ENCODE peak calls at places on chromosomes 2 and 18, in eight cellular contexts. Z, H, J, V, I, P, D and K are unnamed samples.

GRCh38 chr2:230665263-230665691 is 47.4 kb upstream of the CAB39 start:
- DNase-seq in V (no peak), Z (no peak), H (no peak), P (no peak), D (no peak), I (no peak), J (no peak), K (no peak)

GRCh38 chr2:236240228-236240990 is 23.8 kb downstream of the ASB18 start:
- DNase-seq in J (no peak), Z (no peak), H (no peak), P (no peak), D (peak), I (no peak), V (no peak), K (no peak)

GRCh38 chr2:202965810-202966454 is 48.7 kb upstream of the NBEAL1 start:
- DNase-seq in Z (peak), J (no peak), H (no peak), D (peak), I (peak), V (peak), P (no peak), K (no peak)

GRCh38 chr2:219446101-219446504 is 11.5 kb downstream of the SPEG start:
- DNase-seq in V (peak), P (no peak), J (no peak), I (no peak), Z (peak), D (peak), H (no peak), K (no peak)

GRCh38 chr2:116810071-116810470 is 1004.4 kb upstream of the DDX18 start:
- DNase-seq in I (no peak), Z (no peak), J (no peak), V (no peak), D (no peak), H (no peak), P (no peak), K (no peak)

GRCh38 chr2:11802782-11803191 is 56.4 kb downstream of the LPIN1 start:
- DNase-seq in H (no peak), I (no peak), Z (no peak), P (peak), V (no peak), J (no peak), D (peak), K (no peak)

GRCh38 chr2:220703279-220703678 is 868.8 kb downstream of the EPHA4 start:
- DNase-seq in D (peak), Z (no peak), P (no peak), V (no peak), I (no peak), J (no peak), H (no peak), K (no peak)

GRCh38 chr18:31596081-31596872 is 4.6 kb downstream of the TTR start:
- DNase-seq in I (no peak), Z (no peak), V (peak), P (no peak), H (no peak), D (peak), J (no peak), K (no peak)

GRCh38 chr2:193891021-193891420 is 1696.3 kb upstream of the TMEFF2 start:
- DNase-seq in Z (no peak), I (no peak), J (no peak), P (no peak), V (no peak), H (no peak), D (no peak), K (no peak)

GRCh38 chr2:160087854-160088745 is 25.7 kb upstream of the PLA2R1 start:
- DNase-seq in J (no peak), V (peak), H (no peak), Z (no peak), I (no peak), P (no peak), D (peak), K (peak)
- TF ChIP-seq CTCF in J (no peak), V (peak), H (no peak), Z (peak), I (peak), P (no peak), D (peak), K (no peak)

GRCh38 chr2:216560695-216561370 is 62.2 kb downstream of the RPL37A start:
- DNase-seq in J (no peak), D (peak), H (no peak), I (no peak), Z (no peak), P (no peak), V (no peak), K (no peak)
- TF ChIP-seq CTCF in J (no peak), D (no peak), H (no peak), I (no peak), Z (no peak), P (no peak), V (no peak), K (no peak)

DNA sequence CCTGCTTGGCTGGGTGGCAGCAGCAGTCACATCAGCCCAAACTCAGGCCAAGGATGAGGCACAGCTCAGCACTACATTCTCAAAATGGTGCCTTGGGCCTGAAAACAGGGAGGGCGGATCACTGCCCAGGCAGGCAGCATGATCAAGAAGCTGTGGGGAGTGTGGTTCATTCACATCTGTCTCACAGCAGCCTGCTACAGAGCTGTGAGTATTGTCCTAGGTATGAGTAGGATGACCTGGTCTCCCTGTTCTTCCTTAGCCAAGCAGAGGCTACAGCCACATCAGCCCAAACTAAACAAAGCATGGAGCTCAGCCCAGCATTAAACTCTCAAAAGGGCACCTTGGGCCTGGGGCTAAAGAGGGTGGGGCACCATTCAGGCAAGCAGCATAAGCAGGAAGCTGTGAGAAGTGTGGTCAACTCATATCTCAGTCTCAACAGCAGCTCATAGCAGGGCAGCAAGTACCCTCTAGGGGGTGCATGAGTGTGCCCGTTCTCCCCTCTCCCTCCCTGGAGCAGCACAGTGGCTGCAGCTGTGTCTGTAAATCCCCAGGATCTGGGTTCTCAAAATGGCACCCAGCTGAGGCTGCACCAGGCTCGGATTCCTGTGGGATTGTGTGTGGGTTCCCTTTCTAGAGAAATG is 139.6 kb downstream of the TRABD2A start:
- DNase-seq in I (peak), Z (peak), J (no peak), P (no peak), H (peak), V (peak), D (peak), K (no peak)
- TF ChIP-seq CTCF in I (peak), Z (peak), J (peak), P (no peak), H (peak), V (no peak), D (peak), K (no peak)

DNA sequence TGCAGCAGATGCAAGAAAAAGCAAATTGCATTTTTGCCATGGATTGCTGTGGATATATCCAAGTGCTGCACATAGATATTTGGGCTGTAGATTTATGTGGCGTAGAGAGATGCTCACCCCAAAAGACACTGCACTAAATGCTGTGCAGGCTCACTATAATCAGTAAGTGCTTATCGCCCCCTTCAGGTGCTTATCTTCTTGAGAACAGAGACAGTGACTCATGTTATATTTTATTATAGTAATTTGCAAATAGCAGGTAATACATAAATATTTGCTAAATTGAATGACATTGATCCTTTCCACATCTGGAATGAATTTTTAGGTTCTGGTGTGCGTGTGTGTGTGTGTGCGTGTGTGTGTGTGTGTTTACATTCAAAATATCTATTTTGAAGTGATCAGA is 36.8 kb upstream of the PLEKHM3 start:
- DNase-seq in D (peak), Z (no peak), J (no peak), H (no peak), V (peak), P (no peak), I (no peak), K (no peak)
- TF ChIP-seq CTCF in D (peak), Z (peak), J (peak), H (no peak), V (peak), P (no peak), I (peak), K (peak)

GRCh38 chr2:18498531-18498930 is 61.9 kb downstream of the RDH14 start:
- DNase-seq in V (no peak), I (no peak), D (peak), Z (no peak), H (no peak), J (no peak), P (no peak), K (no peak)
- TF ChIP-seq CTCF in V (no peak), I (no peak), D (no peak), Z (no peak), H (no peak), J (no peak), P (no peak), K (no peak)

DNA sequence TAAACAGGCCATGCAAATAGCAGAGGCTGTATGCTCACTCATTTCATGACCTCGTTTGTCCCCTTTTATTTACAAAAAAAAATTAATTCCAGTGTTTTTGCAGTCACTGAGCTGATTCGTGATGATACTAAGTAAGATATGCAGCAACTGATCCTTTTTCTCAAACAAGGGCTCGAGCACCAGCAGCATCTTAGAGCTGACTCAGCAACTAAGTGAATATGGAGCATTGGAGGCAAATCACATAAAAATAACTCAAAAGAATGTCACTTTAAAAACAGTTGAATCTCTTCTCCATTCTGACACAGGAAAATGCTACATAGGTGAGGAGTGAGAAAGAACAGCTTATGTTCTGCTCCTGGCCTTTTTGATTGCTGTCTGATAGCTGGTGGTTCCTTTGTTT is 152.8 kb downstream of the ABCA12 start:
- DNase-seq in Z (no peak), D (no peak), H (no peak), P (no peak), J (no peak), V (no peak), I (no peak), K (no peak)
- TF ChIP-seq CTCF in Z (no peak), D (no peak), H (no peak), P (no peak), J (no peak), V (no peak), I (no peak), K (no peak)

GRCh38 chr2:79630972-79631551 is 118.2 kb downstream of the CTNNA2 start:
- DNase-seq in J (no peak), H (no peak), Z (no peak), I (no peak), D (no peak), V (peak), P (no peak), K (no peak)
- TF ChIP-seq CTCF in J (no peak), H (no peak), Z (no peak), I (no peak), D (no peak), V (no peak), P (no peak), K (no peak)

GRCh38 chr2:150507071-150507470 is 19.6 kb upstream of the RND3 start:
- DNase-seq in D (no peak), V (no peak), P (no peak), H (no peak), Z (no peak), I (no peak), J (no peak), K (no peak)
- TF ChIP-seq CTCF in D (no peak), V (no peak), P (no peak), H (no peak), Z (no peak), I (no peak), J (no peak), K (no peak)

DNA sequence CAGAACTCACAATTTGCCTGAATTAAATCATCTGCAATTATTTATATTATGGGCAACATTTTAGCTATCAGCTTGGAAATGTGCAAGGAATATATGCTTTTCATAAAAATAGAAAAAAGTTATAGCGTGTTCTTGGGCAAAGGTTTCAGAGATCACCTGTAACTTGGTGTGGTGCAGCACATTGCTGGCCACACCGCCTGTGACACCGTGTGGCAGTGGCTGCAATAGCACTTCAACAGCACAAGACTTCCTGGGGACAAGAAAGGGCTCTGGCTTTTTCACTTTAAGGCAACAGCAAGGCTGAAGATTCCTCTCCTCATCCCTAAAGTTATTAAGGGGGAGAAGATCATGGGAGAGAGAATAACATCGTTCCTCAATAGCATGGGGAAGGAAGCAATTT is 14.8 kb upstream of the SERPINB3 start:
- DNase-seq in J (no peak), Z (peak), V (peak), H (no peak), P (no peak), D (no peak), I (no peak), K (peak)
- TF ChIP-seq CTCF in J (peak), Z (peak), V (no peak), H (no peak), P (no peak), D (no peak), I (peak), K (peak)

DNA sequence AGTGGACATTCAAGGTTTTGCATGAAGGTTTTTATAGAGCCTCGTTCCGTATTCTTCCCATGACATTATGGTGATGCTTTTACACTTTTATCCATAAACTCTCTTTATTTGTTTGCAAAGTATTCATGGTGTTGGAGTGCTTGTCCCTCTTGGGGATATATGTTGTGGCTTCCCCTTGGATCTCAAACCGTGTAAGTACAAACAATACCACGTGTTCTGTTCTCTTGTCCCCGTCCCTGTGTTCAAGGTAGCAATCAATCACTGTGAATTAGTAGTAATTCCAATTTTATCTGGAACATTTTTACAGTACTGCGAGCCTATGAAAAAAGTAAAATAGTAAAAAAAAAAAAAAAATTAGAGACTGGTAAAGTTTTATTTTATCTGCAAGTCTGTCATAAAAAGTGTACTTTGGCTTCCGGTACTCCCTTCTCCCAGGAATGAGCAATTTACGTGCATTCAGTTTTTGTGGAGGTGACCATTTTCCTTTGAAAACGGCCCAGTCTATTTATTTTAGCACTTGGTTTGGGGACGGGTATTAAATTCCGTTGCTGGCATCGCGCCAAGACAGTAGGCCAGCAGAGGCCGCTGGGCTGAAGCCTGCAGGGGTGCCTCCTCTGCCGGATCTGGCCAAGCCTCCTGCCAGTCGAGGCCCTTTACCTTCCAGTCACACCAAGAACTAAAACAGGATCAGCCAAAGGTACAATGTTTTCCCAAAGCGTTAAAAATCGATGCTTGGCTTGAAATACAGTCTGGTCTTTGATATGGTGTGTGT is 175.7 kb downstream of the SOCS6 start:
- DNase-seq in H (peak), P (peak), Z (peak), D (peak), V (peak), I (peak), J (peak), K (peak)
- TF ChIP-seq CTCF in H (no peak), P (peak), Z (peak), D (peak), V (peak), I (peak), J (peak), K (peak)